ENCODE peak calls at places on chromosome 12, in five cellular contexts. One of them, this sample, is unnamed.

GRCh38 chr12:104147346-104147745 is 9.3 kb upstream of the NFYB start:
- DNase-seq in IMR-90: no peak
- DNase-seq in neuronal stem cell: no peak
- DNase-seq in H1: no peak
- DNase-seq in trophoblast cell: no peak
- DNase-seq in this sample: no peak

GRCh38 chr12:104462931-104463339 is 6.2 kb downstream of the CHST11 start:
- DNase-seq in IMR-90: no peak
- DNase-seq in neuronal stem cell: no peak
- DNase-seq in H1: no peak
- DNase-seq in trophoblast cell: no peak
- DNase-seq in this sample: peak; percentile 65

GRCh38 chr12:108091351-108091750 is 37.7 kb upstream of the WSCD2 start:
- DNase-seq in IMR-90: no peak
- DNase-seq in neuronal stem cell: no peak
- DNase-seq in H1: no peak
- DNase-seq in trophoblast cell: no peak
- DNase-seq in this sample: no peak

GRCh38 chr12:7989827-7990491 is 42.6 kb upstream of the FOXJ2 start:
- DNase-seq in IMR-90: peak; percentile 12
- DNase-seq in neuronal stem cell: no peak
- DNase-seq in H1: no peak
- DNase-seq in trophoblast cell: peak; percentile 81
- DNase-seq in this sample: peak; percentile 61

GRCh38 chr12:50258167-50258551 is 25.2 kb downstream of the LIMA1 start:
- DNase-seq in IMR-90: no peak
- DNase-seq in neuronal stem cell: no peak
- DNase-seq in H1: no peak
- DNase-seq in trophoblast cell: no peak
- DNase-seq in this sample: no peak

GRCh38 chr12:116564080-116564479 is 4.9 kb downstream of the MAP1LC3B2 start:
- DNase-seq in IMR-90: no peak
- DNase-seq in neuronal stem cell: no peak
- DNase-seq in H1: no peak
- DNase-seq in trophoblast cell: no peak
- DNase-seq in this sample: no peak

GRCh38 chr12:111636209-111636928 is 37.3 kb upstream of the ATXN2 start:
- DNase-seq in IMR-90: peak; percentile 54
- DNase-seq in neuronal stem cell: peak; percentile 52
- DNase-seq in H1: peak; percentile 58
- DNase-seq in trophoblast cell: no peak
- DNase-seq in this sample: no peak

GRCh38 chr12:115813256-115813655 is 464.2 kb downstream of the MED13L start:
- DNase-seq in IMR-90: no peak
- DNase-seq in neuronal stem cell: no peak
- DNase-seq in H1: no peak
- DNase-seq in trophoblast cell: no peak
- DNase-seq in this sample: no peak

GRCh38 chr12:77368379-77368778 is 303.0 kb upstream of the E2F7 start:
- DNase-seq in IMR-90: no peak
- DNase-seq in neuronal stem cell: no peak
- DNase-seq in H1: no peak
- DNase-seq in trophoblast cell: no peak
- DNase-seq in this sample: no peak

GRCh38 chr12:110180591-110181005 is 56.4 kb downstream of the IFT81 start:
- DNase-seq in IMR-90: peak; percentile 51
- DNase-seq in neuronal stem cell: no peak
- DNase-seq in H1: no peak
- DNase-seq in trophoblast cell: peak; percentile 37
- DNase-seq in this sample: no peak

GRCh38 chr12:9335867-9336266 is 127.7 kb upstream of the PZP start:
- DNase-seq in IMR-90: no peak
- DNase-seq in neuronal stem cell: no peak
- DNase-seq in H1: no peak
- DNase-seq in trophoblast cell: no peak
- DNase-seq in this sample: no peak

GRCh38 chr12:66823857-66824570 is 145.1 kb upstream of the GRIP1 start:
- DNase-seq in IMR-90: no peak
- DNase-seq in neuronal stem cell: no peak
- DNase-seq in H1: no peak
- DNase-seq in trophoblast cell: peak; percentile 82
- DNase-seq in this sample: no peak

GRCh38 chr12:113161415-113162016 is 12.0 kb downstream of the CFAP73 start:
- DNase-seq in IMR-90: no peak
- DNase-seq in neuronal stem cell: peak; percentile 97
- DNase-seq in H1: peak; percentile 95
- DNase-seq in trophoblast cell: peak; percentile 1
- DNase-seq in this sample: no peak

GRCh38 chr12:40903040-40903439 is 210.8 kb downstream of the CNTN1 start:
- DNase-seq in IMR-90: no peak
- DNase-seq in neuronal stem cell: no peak
- DNase-seq in H1: no peak
- DNase-seq in trophoblast cell: no peak
- DNase-seq in this sample: no peak

GRCh38 chr12:14314801-14315200 is 50.7 kb upstream of the ATF7IP start:
- DNase-seq in IMR-90: no peak
- DNase-seq in neuronal stem cell: no peak
- DNase-seq in H1: no peak
- DNase-seq in trophoblast cell: no peak
- DNase-seq in this sample: no peak

GRCh38 chr12:123660328-123660727 is 10.6 kb upstream of the TCTN2 start:
- DNase-seq in IMR-90: peak; percentile 85
- DNase-seq in neuronal stem cell: no peak
- DNase-seq in H1: no peak
- DNase-seq in trophoblast cell: peak; percentile 46
- DNase-seq in this sample: peak; percentile 79

GRCh38 chr12:125382896-125383295 is 317.7 kb downstream of the AACS start:
- DNase-seq in IMR-90: no peak
- DNase-seq in neuronal stem cell: no peak
- DNase-seq in H1: no peak
- DNase-seq in trophoblast cell: no peak
- DNase-seq in this sample: no peak

GRCh38 chr12:23631991-23632390 is 317.5 kb downstream of the SOX5 start:
- DNase-seq in IMR-90: peak; percentile 23
- DNase-seq in neuronal stem cell: no peak
- DNase-seq in H1: no peak
- DNase-seq in trophoblast cell: no peak
- DNase-seq in this sample: no peak

GRCh38 chr12:105018761-105019160 is 32.6 kb downstream of the NOPCHAP1 start:
- DNase-seq in IMR-90: no peak
- DNase-seq in neuronal stem cell: no peak
- DNase-seq in H1: no peak
- DNase-seq in trophoblast cell: no peak
- DNase-seq in this sample: no peak

DNA sequence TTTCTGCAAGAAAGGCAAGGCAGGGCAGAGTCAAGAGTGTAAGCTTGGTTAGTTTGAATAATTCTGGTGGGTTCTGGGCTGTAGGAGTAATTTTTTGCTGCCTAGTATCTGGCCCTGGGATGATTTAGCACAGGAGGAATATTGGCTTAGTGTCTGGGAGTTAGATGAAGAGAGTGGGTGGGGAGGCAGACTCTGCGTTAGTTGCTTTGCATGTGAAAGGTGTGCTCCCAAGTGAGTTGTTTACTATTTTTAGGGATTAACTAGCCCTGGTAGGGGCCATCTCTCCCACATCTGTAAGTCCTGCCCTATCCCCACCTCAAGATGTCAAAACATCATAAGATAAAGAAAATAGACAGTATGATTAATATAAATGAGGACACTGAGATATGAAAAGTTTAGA is 249.7 kb downstream of the LRIG3 start:
- DNase-seq in IMR-90: no peak
- DNase-seq in neuronal stem cell: no peak
- DNase-seq in H1: no peak
- DNase-seq in trophoblast cell: no peak
- DNase-seq in this sample: no peak
- H3K4me3 ChIP-seq in IMR-90: no peak overlapping the region
- H3K4me3 ChIP-seq in neuronal stem cell: no peak overlapping the region
- H3K4me3 ChIP-seq in H1: no peak overlapping the region
- H3K4me3 ChIP-seq in trophoblast cell: no peak overlapping the region
- H3K4me3 ChIP-seq in this sample: no peak overlapping the region

DNA sequence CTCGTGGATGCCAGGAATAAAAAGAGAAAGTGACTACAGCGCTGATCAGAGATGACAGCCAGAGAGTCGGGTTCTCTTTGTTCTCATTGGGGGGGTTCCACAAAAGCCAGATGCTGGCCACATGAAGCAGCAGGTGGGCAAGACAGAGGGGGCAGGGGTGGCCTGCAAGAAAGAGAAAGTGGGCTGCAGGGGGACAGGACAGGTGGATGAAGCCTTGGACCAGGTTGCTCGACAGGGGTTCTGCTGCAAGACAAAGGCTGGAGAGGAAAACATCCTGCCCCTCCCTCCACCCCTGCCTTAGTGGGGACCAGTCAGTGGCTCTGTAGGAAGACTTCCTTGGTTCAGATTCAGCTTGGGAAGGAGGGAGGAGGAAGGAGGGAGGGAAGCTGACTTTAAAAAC is 126.2 kb downstream of the KSR2 start:
- DNase-seq in IMR-90: no peak
- DNase-seq in neuronal stem cell: no peak
- DNase-seq in H1: no peak
- DNase-seq in trophoblast cell: no peak
- DNase-seq in this sample: no peak
- H2BK120ac ChIP-seq in IMR-90: no peak overlapping the region
- H2BK120ac ChIP-seq in neuronal stem cell: no peak overlapping the region
- H2BK120ac ChIP-seq in H1: no peak overlapping the region
- H2BK120ac ChIP-seq in trophoblast cell: no peak overlapping the region
- H2BK120ac ChIP-seq in this sample: no peak overlapping the region

DNA sequence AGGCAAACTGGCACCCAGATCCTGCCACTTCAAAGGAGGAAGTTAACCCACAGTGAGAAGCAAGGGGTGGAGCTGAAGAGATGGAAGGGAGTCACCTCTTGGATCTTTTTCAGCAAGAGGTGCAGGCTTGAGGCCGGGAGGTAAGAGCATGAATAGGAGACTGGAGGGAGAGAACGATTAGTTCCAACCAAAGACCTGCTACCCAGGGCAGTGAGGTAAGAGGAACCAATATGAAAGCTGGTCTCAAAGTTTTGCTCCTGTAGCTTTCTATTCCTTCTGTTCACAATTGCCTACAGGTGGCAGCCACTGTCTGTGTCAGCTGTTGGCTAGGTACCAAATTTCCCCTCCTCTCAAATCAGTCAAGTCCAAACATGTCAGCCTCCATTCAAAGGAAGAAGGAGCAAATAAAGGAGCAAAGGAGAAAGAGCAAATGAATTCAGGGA is 14.9 kb upstream of the TAC3 start:
- DNase-seq in IMR-90: no peak
- DNase-seq in neuronal stem cell: no peak
- DNase-seq in H1: no peak
- DNase-seq in trophoblast cell: no peak
- DNase-seq in this sample: no peak
- H2AFZ ChIP-seq in IMR-90: no peak overlapping the region
- H2AFZ ChIP-seq in neuronal stem cell: peak overlapping the region; percentile 60
- H2AFZ ChIP-seq in H1: peak overlapping the region; percentile 89
- H2AFZ ChIP-seq in trophoblast cell: no peak overlapping the region
- H2AFZ ChIP-seq in this sample: no peak overlapping the region

DNA sequence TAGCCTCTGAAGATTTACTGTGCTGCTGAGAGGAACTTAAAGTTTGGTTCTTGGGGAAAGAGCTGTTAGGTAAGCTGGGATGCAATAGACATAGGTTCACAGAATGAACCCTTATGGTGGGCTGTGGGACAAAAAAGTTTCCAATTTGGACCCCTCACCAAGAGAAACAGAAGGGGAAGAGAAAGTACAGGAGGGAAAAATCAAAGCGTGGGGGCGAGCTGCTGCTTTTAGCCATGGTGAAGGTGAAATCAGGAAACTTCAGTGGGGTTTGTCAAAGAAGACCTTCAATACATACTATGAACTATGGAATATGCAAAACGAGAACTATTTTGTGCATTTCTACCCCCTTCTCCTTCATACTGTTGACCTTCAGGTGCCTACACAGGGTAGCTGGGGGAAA is 10.6 kb upstream of the NINJ2 start:
- DNase-seq in IMR-90: no peak
- DNase-seq in neuronal stem cell: no peak
- DNase-seq in H1: no peak
- DNase-seq in trophoblast cell: no peak
- DNase-seq in this sample: no peak
- H3K4me3 ChIP-seq in IMR-90: no peak overlapping the region
- H3K4me3 ChIP-seq in neuronal stem cell: no peak overlapping the region
- H3K4me3 ChIP-seq in H1: no peak overlapping the region
- H3K4me3 ChIP-seq in trophoblast cell: no peak overlapping the region
- H3K4me3 ChIP-seq in this sample: no peak overlapping the region

DNA sequence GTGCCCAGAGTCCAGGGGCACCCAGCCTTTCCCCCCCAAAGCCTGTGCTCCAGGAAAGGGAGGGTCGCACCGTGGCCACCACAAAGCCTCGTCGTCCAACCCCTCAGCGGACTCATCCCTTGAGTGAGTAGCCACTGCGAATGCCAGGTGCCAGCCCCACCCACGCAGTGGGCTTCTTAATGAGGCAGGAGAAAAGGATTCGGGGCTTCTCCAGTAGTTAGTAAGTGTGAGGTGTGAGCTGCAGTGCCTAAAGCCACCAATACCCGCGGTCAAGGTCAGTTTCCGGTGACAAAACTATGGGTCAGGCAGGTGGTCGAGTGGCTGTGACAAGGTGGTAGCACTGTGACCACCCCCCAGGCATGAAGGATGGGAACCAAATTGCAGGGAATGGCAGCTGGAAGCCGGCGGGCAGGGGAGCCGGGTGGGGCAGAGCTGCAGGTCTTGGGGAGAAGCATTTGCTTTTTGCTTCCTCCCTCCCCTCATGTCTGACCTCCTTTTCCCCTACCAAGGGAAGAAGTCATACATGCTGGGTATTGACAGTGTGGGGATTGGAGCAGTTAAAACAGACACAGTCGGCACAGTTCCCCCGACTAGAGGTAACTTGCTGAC is 8.0 kb downstream of the RAN start:
- DNase-seq in IMR-90: no peak
- DNase-seq in neuronal stem cell: no peak
- DNase-seq in H1: peak; percentile 54
- DNase-seq in trophoblast cell: no peak
- DNase-seq in this sample: no peak
- H2BK120ac ChIP-seq in IMR-90: no peak overlapping the region
- H2BK120ac ChIP-seq in neuronal stem cell: no peak overlapping the region
- H2BK120ac ChIP-seq in H1: no peak overlapping the region
- H2BK120ac ChIP-seq in trophoblast cell: no peak overlapping the region
- H2BK120ac ChIP-seq in this sample: no peak overlapping the region